ENCODE peak calls at places on chromosomes 7 and 10, in six cellular contexts. One of them, this sample, is unnamed.

GRCh38 chr7:15995027-15995426 is 308.5 kb upstream of the MEOX2 start:
- DNase-seq in HepG2: no peak
- DNase-seq in GM12878: no peak
- DNase-seq in GM23338: no peak
- DNase-seq in K562: no peak
- DNase-seq in HCT116: no peak
- DNase-seq in this sample: no peak

GRCh38 chr10:110815354-110816004 is 56.2 kb upstream of the PDCD4 start:
- DNase-seq in HepG2: no peak
- DNase-seq in GM12878: peak
- DNase-seq in GM23338: no peak
- DNase-seq in K562: no peak
- DNase-seq in HCT116: no peak
- DNase-seq in this sample: no peak

GRCh38 chr7:24573554-24574338 is 494 bp downstream of the PALS2 start:
- DNase-seq in HepG2: peak
- DNase-seq in GM12878: no peak
- DNase-seq in GM23338: peak
- DNase-seq in K562: peak
- DNase-seq in HCT116: no peak
- DNase-seq in this sample: no peak

GRCh38 chr7:118082506-118082905 is 101.5 kb upstream of the LSM8 start:
- DNase-seq in HepG2: no peak
- DNase-seq in GM12878: no peak
- DNase-seq in GM23338: no peak
- DNase-seq in K562: no peak
- DNase-seq in HCT116: no peak
- DNase-seq in this sample: no peak

GRCh38 chr7:100626530-100627237 is 14.3 kb downstream of the MOSPD3 start:
- DNase-seq in HepG2: no peak
- DNase-seq in GM12878: peak
- DNase-seq in GM23338: peak
- DNase-seq in K562: peak
- DNase-seq in HCT116: peak
- DNase-seq in this sample: peak

GRCh38 chr7:69768986-69769595 is 170.8 kb downstream of the AUTS2 start:
- DNase-seq in HepG2: no peak
- DNase-seq in GM12878: no peak
- DNase-seq in GM23338: no peak
- DNase-seq in K562: no peak
- DNase-seq in HCT116: no peak
- DNase-seq in this sample: no peak

GRCh38 chr10:110221721-110222261 is 14.4 kb downstream of the MXI1 start:
- DNase-seq in HepG2: no peak
- DNase-seq in GM12878: no peak
- DNase-seq in GM23338: peak
- DNase-seq in K562: peak
- DNase-seq in HCT116: peak
- DNase-seq in this sample: no peak

GRCh38 chr7:151876112-151876898 is 610 bp downstream of the PRKAG2 start:
- DNase-seq in HepG2: no peak
- DNase-seq in GM12878: no peak
- DNase-seq in GM23338: peak
- DNase-seq in K562: no peak
- DNase-seq in HCT116: no peak
- DNase-seq in this sample: no peak

GRCh38 chr10:103917326-103918052 is 495 bp downstream of the STN1 start:
- DNase-seq in HepG2: peak
- DNase-seq in GM12878: no peak
- DNase-seq in GM23338: peak
- DNase-seq in K562: peak
- DNase-seq in HCT116: no peak
- DNase-seq in this sample: no peak

GRCh38 chr7:102412548-102412947 is 16.4 kb downstream of the PRKRIP1 start:
- DNase-seq in HepG2: no peak
- DNase-seq in GM12878: no peak
- DNase-seq in GM23338: peak
- DNase-seq in K562: peak
- DNase-seq in HCT116: no peak
- DNase-seq in this sample: no peak

GRCh38 chr10:92755725-92756124 is 66.0 kb downstream of the HHEX start:
- DNase-seq in HepG2: no peak
- DNase-seq in GM12878: no peak
- DNase-seq in GM23338: no peak
- DNase-seq in K562: no peak
- DNase-seq in HCT116: no peak
- DNase-seq in this sample: no peak

GRCh38 chr10:116974442-116975005 is 30.5 kb downstream of the SHTN1 start:
- DNase-seq in HepG2: no peak
- DNase-seq in GM12878: no peak
- DNase-seq in GM23338: no peak
- DNase-seq in K562: peak
- DNase-seq in HCT116: peak
- DNase-seq in this sample: no peak

GRCh38 chr10:127310932-127311331 is 114.5 kb upstream of the INSYN2A start:
- DNase-seq in HepG2: no peak
- DNase-seq in GM12878: no peak
- DNase-seq in GM23338: no peak
- DNase-seq in K562: no peak
- DNase-seq in HCT116: no peak
- DNase-seq in this sample: no peak

GRCh38 chr10:30705625-30706149 is 76.1 kb upstream of the LYZL2 start:
- DNase-seq in HepG2: no peak
- DNase-seq in GM12878: peak
- DNase-seq in GM23338: peak
- DNase-seq in K562: no peak
- DNase-seq in HCT116: no peak
- DNase-seq in this sample: no peak

GRCh38 chr10:98055875-98056516 is 25.6 kb upstream of the CRTAC1 start:
- DNase-seq in HepG2: no peak
- DNase-seq in GM12878: no peak
- DNase-seq in GM23338: peak
- DNase-seq in K562: peak
- DNase-seq in HCT116: no peak
- DNase-seq in this sample: no peak

GRCh38 chr10:5396545-5396944 is 8.1 kb downstream of the TUBAL3 start:
- DNase-seq in HepG2: no peak
- DNase-seq in GM12878: no peak
- DNase-seq in GM23338: no peak
- DNase-seq in K562: no peak
- DNase-seq in HCT116: no peak
- DNase-seq in this sample: no peak

GRCh38 chr7:150754950-150755349 is 17.7 kb downstream of the GIMAP5 start:
- DNase-seq in HepG2: no peak
- DNase-seq in GM12878: no peak
- DNase-seq in GM23338: no peak
- DNase-seq in K562: no peak
- DNase-seq in HCT116: no peak
- DNase-seq in this sample: no peak

GRCh38 chr10:86699991-86700840 is 31.9 kb downstream of the LDB3 start:
- DNase-seq in HepG2: no peak
- DNase-seq in GM12878: no peak
- DNase-seq in GM23338: no peak
- DNase-seq in K562: no peak
- DNase-seq in HCT116: no peak
- DNase-seq in this sample: no peak

GRCh38 chr10:73871915-73872710 is 2.2 kb downstream of the CAMK2G start:
- DNase-seq in HepG2: no peak
- DNase-seq in GM12878: no peak
- DNase-seq in GM23338: no peak
- DNase-seq in K562: no peak
- DNase-seq in HCT116: no peak
- DNase-seq in this sample: no peak

GRCh38 chr10:75646218-75646915 is 214.9 kb downstream of the LRMDA start:
- DNase-seq in HepG2: no peak
- DNase-seq in GM12878: no peak
- DNase-seq in GM23338: no peak
- DNase-seq in K562: no peak
- DNase-seq in HCT116: no peak
- DNase-seq in this sample: no peak

GRCh38 chr10:42875792-42876191 is 93.2 kb downstream of the BMS1 start:
- DNase-seq in HepG2: no peak
- DNase-seq in GM12878: no peak
- DNase-seq in GM23338: no peak
- DNase-seq in K562: no peak
- DNase-seq in HCT116: no peak
- DNase-seq in this sample: no peak

GRCh38 chr7:157552295-157552993 is 215.6 kb downstream of the DNAJB6 start:
- DNase-seq in HepG2: no peak
- DNase-seq in GM12878: no peak
- DNase-seq in GM23338: no peak
- DNase-seq in K562: no peak
- DNase-seq in HCT116: no peak
- DNase-seq in this sample: no peak

GRCh38 chr10:28503114-28503513 is 29.8 kb upstream of the WAC start:
- DNase-seq in HepG2: no peak
- DNase-seq in GM12878: no peak
- DNase-seq in GM23338: no peak
- DNase-seq in K562: no peak
- DNase-seq in HCT116: peak
- DNase-seq in this sample: no peak

GRCh38 chr10:14489522-14490177 is 158.9 kb upstream of the FRMD4A start:
- DNase-seq in HepG2: no peak
- DNase-seq in GM12878: no peak
- DNase-seq in GM23338: no peak
- DNase-seq in K562: no peak
- DNase-seq in HCT116: no peak
- DNase-seq in this sample: no peak

GRCh38 chr10:45380903-45381610 is 7.0 kb downstream of the ALOX5 start:
- DNase-seq in HepG2: no peak
- DNase-seq in GM12878: no peak
- DNase-seq in GM23338: no peak
- DNase-seq in K562: no peak
- DNase-seq in HCT116: no peak
- DNase-seq in this sample: no peak

GRCh38 chr10:18606051-18606730 is 45.2 kb downstream of the NSUN6 start:
- DNase-seq in HepG2: no peak
- DNase-seq in GM12878: no peak
- DNase-seq in GM23338: no peak
- DNase-seq in K562: no peak
- DNase-seq in HCT116: no peak
- DNase-seq in this sample: no peak

GRCh38 chr10:77649333-77650331 is 12.0 kb upstream of the KCNMA1 start:
- DNase-seq in HepG2: peak
- DNase-seq in GM12878: no peak
- DNase-seq in GM23338: peak
- DNase-seq in K562: no peak
- DNase-seq in HCT116: no peak
- DNase-seq in this sample: no peak

GRCh38 chr7:22720791-22721786 is 5.9 kb upstream of the IL6 start:
- DNase-seq in HepG2: no peak
- DNase-seq in GM12878: no peak
- DNase-seq in GM23338: no peak
- DNase-seq in K562: no peak
- DNase-seq in HCT116: no peak
- DNase-seq in this sample: no peak

GRCh38 chr10:90179696-90180407 is 478.5 kb downstream of the KIF20B start:
- DNase-seq in HepG2: no peak
- DNase-seq in GM12878: no peak
- DNase-seq in GM23338: no peak
- DNase-seq in K562: no peak
- DNase-seq in HCT116: peak
- DNase-seq in this sample: no peak

GRCh38 chr10:127990846-127991542 is 84.1 kb downstream of the PTPRE start:
- DNase-seq in HepG2: no peak
- DNase-seq in GM12878: no peak
- DNase-seq in GM23338: no peak
- DNase-seq in K562: no peak
- DNase-seq in HCT116: peak
- DNase-seq in this sample: no peak

GRCh38 chr7:13946181-13946580 is 43.3 kb downstream of the ETV1 start:
- DNase-seq in HepG2: no peak
- DNase-seq in GM12878: no peak
- DNase-seq in GM23338: no peak
- DNase-seq in K562: no peak
- DNase-seq in HCT116: no peak
- DNase-seq in this sample: no peak

GRCh38 chr7:31006864-31007263 is 43.1 kb downstream of the GHRHR start:
- DNase-seq in HepG2: no peak
- DNase-seq in GM12878: no peak
- DNase-seq in GM23338: no peak
- DNase-seq in K562: no peak
- DNase-seq in HCT116: no peak
- DNase-seq in this sample: no peak

GRCh38 chr10:88110822-88111221 is 247.4 kb downstream of the PTEN start:
- DNase-seq in HepG2: no peak
- DNase-seq in GM12878: no peak
- DNase-seq in GM23338: no peak
- DNase-seq in K562: no peak
- DNase-seq in HCT116: no peak
- DNase-seq in this sample: no peak
- TF ChIP-seq POLR2AphosphoS5 in HepG2: no peak
- TF ChIP-seq POLR2AphosphoS5 in GM12878: no peak
- TF ChIP-seq POLR2AphosphoS5 in GM23338: no peak
- TF ChIP-seq POLR2AphosphoS5 in K562: no peak
- TF ChIP-seq POLR2AphosphoS5 in HCT116: no peak
- TF ChIP-seq POLR2AphosphoS5 in this sample: no peak

GRCh38 chr10:71727429-71728217 is 8.0 kb upstream of the C10orf105 start:
- DNase-seq in HepG2: peak
- DNase-seq in GM12878: peak
- DNase-seq in GM23338: no peak
- DNase-seq in K562: peak
- DNase-seq in HCT116: no peak
- DNase-seq in this sample: no peak
- H3K4me3 ChIP-seq in HepG2: no peak
- H3K4me3 ChIP-seq in GM12878: peak
- H3K4me3 ChIP-seq in GM23338: no peak
- H3K4me3 ChIP-seq in K562: no peak
- H3K4me3 ChIP-seq in HCT116: no peak
- H3K4me3 ChIP-seq in this sample: no peak

GRCh38 chr7:91263359-91264082 is 712 bp upstream of the FZD1 start:
- DNase-seq in HepG2: no peak
- DNase-seq in GM12878: no peak
- DNase-seq in GM23338: peak
- DNase-seq in K562: peak
- DNase-seq in HCT116: no peak
- DNase-seq in this sample: no peak
- TF ChIP-seq EZH2 in HepG2: no peak
- TF ChIP-seq EZH2 in GM12878: no peak
- TF ChIP-seq EZH2 in GM23338: peak
- TF ChIP-seq EZH2 in K562: no peak
- TF ChIP-seq EZH2 in HCT116: no peak
- TF ChIP-seq EZH2 in this sample: no peak

DNA sequence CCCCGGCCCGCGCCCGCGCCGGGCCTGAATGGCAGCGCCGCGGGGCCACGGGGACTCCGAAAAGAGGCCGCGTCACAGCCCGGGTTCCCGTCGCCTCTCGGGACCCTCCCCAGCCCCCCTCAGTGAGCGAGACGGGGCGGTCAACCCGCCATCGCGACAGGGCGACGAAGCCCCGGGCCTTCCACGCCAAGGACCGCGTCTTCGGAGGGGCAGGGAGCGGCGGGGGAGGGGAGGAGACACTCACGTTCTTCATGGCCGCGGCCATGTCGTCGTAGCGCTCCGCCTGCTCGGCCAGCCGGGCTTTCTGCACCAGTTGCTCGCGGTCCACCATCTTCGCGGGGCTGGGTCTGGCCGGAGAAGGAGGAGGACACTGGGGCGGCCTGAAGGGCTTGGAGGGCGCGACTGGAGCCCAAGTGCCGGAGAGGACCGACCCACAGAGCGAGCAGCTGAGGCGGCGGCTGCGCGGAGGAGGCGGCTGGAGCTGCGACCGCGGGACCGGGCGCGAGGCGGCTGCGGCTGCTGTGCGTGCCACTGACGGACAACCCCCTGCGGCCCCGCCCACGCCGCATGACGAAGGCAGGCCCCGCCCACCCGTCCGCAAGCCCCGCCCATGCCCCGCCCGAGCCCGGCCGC is at the start of gene YWHAG:
- DNase-seq in HepG2: peak
- DNase-seq in GM12878: no peak
- DNase-seq in GM23338: peak
- DNase-seq in K562: peak
- DNase-seq in HCT116: peak
- DNase-seq in this sample: no peak
- TF ChIP-seq POLR2AphosphoS5 in HepG2: peak
- TF ChIP-seq POLR2AphosphoS5 in GM12878: peak
- TF ChIP-seq POLR2AphosphoS5 in GM23338: peak
- TF ChIP-seq POLR2AphosphoS5 in K562: peak
- TF ChIP-seq POLR2AphosphoS5 in HCT116: peak
- TF ChIP-seq POLR2AphosphoS5 in this sample: peak

This sample was measured in SK-N-MC.